ENCODE peak calls at places on chromosomes 3 and 15, in six cellular contexts. One of them, this sample, is unnamed.

GRCh38 chr3:197311591-197311990 is 13.2 kb upstream of the DLG1 start:
- DNase-seq in GM23248: no peak
- DNase-seq in stimulated activated effector memory CD8-positive, alpha-beta T cell treated with anti-CD3 and anti-CD28 coated beads, Interleukin-12 subunit alpha, Interleukin-12 subunit beta, amount 100 ng/mL, for 72 hours: no peak
- DNase-seq in naive thymus-derived CD8-positive, alpha-beta T cell: no peak
- DNase-seq in H54: no peak
- DNase-seq in activated T-cell treated with anti-CD3 and anti-CD28 coated beads, Interleukin-2, amount 50 U/mL, for 4 hours: no peak
- DNase-seq in this sample: no peak

GRCh38 chr3:147656023-147656422 is 246.9 kb downstream of the ZIC1 start:
- DNase-seq in naive thymus-derived CD8-positive, alpha-beta T cell: no peak
- DNase-seq in stimulated activated effector memory CD8-positive, alpha-beta T cell treated with anti-CD3 and anti-CD28 coated beads, Interleukin-12 subunit alpha, Interleukin-12 subunit beta, amount 100 ng/mL, for 72 hours: no peak
- DNase-seq in GM23248: peak; percentile 27
- DNase-seq in activated T-cell treated with anti-CD3 and anti-CD28 coated beads, Interleukin-2, amount 50 U/mL, for 4 hours: no peak
- DNase-seq in H54: no peak
- DNase-seq in this sample: no peak

GRCh38 chr15:26667222-26667988 is 105.5 kb downstream of the GABRB3 start:
- DNase-seq in stimulated activated effector memory CD8-positive, alpha-beta T cell treated with anti-CD3 and anti-CD28 coated beads, Interleukin-12 subunit alpha, Interleukin-12 subunit beta, amount 100 ng/mL, for 72 hours: no peak
- DNase-seq in naive thymus-derived CD8-positive, alpha-beta T cell: no peak
- DNase-seq in H54: no peak
- DNase-seq in activated T-cell treated with anti-CD3 and anti-CD28 coated beads, Interleukin-2, amount 50 U/mL, for 4 hours: no peak
- DNase-seq in GM23248: no peak
- DNase-seq in this sample: no peak

GRCh38 chr15:59688383-59688887 is 685 bp downstream of the BNIP2 start:
- DNase-seq in activated T-cell treated with anti-CD3 and anti-CD28 coated beads, Interleukin-2, amount 50 U/mL, for 4 hours: no peak
- DNase-seq in H54: no peak
- DNase-seq in GM23248: peak; percentile 83
- DNase-seq in stimulated activated effector memory CD8-positive, alpha-beta T cell treated with anti-CD3 and anti-CD28 coated beads, Interleukin-12 subunit alpha, Interleukin-12 subunit beta, amount 100 ng/mL, for 72 hours: no peak
- DNase-seq in naive thymus-derived CD8-positive, alpha-beta T cell: no peak
- DNase-seq in this sample: no peak

GRCh38 chr15:82986442-82986780 is 401 bp downstream of the RAMAC start:
- DNase-seq in stimulated activated effector memory CD8-positive, alpha-beta T cell treated with anti-CD3 and anti-CD28 coated beads, Interleukin-12 subunit alpha, Interleukin-12 subunit beta, amount 100 ng/mL, for 72 hours: no peak
- DNase-seq in H54: no peak
- DNase-seq in activated T-cell treated with anti-CD3 and anti-CD28 coated beads, Interleukin-2, amount 50 U/mL, for 4 hours: no peak
- DNase-seq in naive thymus-derived CD8-positive, alpha-beta T cell: no peak
- DNase-seq in GM23248: no peak
- DNase-seq in this sample: no peak

GRCh38 chr3:111749171-111750170 is 109.6 kb upstream of the PHLDB2 start:
- DNase-seq in H54: no peak
- DNase-seq in naive thymus-derived CD8-positive, alpha-beta T cell: no peak
- DNase-seq in stimulated activated effector memory CD8-positive, alpha-beta T cell treated with anti-CD3 and anti-CD28 coated beads, Interleukin-12 subunit alpha, Interleukin-12 subunit beta, amount 100 ng/mL, for 72 hours: no peak
- DNase-seq in GM23248: no peak
- DNase-seq in activated T-cell treated with anti-CD3 and anti-CD28 coated beads, Interleukin-2, amount 50 U/mL, for 4 hours: no peak
- DNase-seq in this sample: no peak

GRCh38 chr15:70197318-70197944 is 99.7 kb upstream of the TLE3 start:
- DNase-seq in naive thymus-derived CD8-positive, alpha-beta T cell: peak; percentile 41
- DNase-seq in activated T-cell treated with anti-CD3 and anti-CD28 coated beads, Interleukin-2, amount 50 U/mL, for 4 hours: no peak
- DNase-seq in GM23248: no peak
- DNase-seq in stimulated activated effector memory CD8-positive, alpha-beta T cell treated with anti-CD3 and anti-CD28 coated beads, Interleukin-12 subunit alpha, Interleukin-12 subunit beta, amount 100 ng/mL, for 72 hours: no peak
- DNase-seq in H54: no peak
- DNase-seq in this sample: no peak

GRCh38 chr3:50608278-50608677 is 3.3 kb downstream of the CISH start:
- DNase-seq in GM23248: no peak
- DNase-seq in activated T-cell treated with anti-CD3 and anti-CD28 coated beads, Interleukin-2, amount 50 U/mL, for 4 hours: no peak
- DNase-seq in stimulated activated effector memory CD8-positive, alpha-beta T cell treated with anti-CD3 and anti-CD28 coated beads, Interleukin-12 subunit alpha, Interleukin-12 subunit beta, amount 100 ng/mL, for 72 hours: no peak
- DNase-seq in H54: no peak
- DNase-seq in naive thymus-derived CD8-positive, alpha-beta T cell: no peak
- DNase-seq in this sample: no peak

GRCh38 chr3:49007771-49008528 is 759 bp downstream of the WDR6 start:
- DNase-seq in naive thymus-derived CD8-positive, alpha-beta T cell: peak; percentile 94
- DNase-seq in GM23248: peak; percentile 92
- DNase-seq in stimulated activated effector memory CD8-positive, alpha-beta T cell treated with anti-CD3 and anti-CD28 coated beads, Interleukin-12 subunit alpha, Interleukin-12 subunit beta, amount 100 ng/mL, for 72 hours: peak; percentile 79
- DNase-seq in activated T-cell treated with anti-CD3 and anti-CD28 coated beads, Interleukin-2, amount 50 U/mL, for 4 hours: peak; percentile 92
- DNase-seq in H54: peak; percentile 76
- DNase-seq in this sample: peak; percentile 63

GRCh38 chr15:57624730-57625129 is 33.0 kb downstream of the MYZAP start:
- DNase-seq in GM23248: peak; percentile 8
- DNase-seq in stimulated activated effector memory CD8-positive, alpha-beta T cell treated with anti-CD3 and anti-CD28 coated beads, Interleukin-12 subunit alpha, Interleukin-12 subunit beta, amount 100 ng/mL, for 72 hours: no peak
- DNase-seq in naive thymus-derived CD8-positive, alpha-beta T cell: no peak
- DNase-seq in activated T-cell treated with anti-CD3 and anti-CD28 coated beads, Interleukin-2, amount 50 U/mL, for 4 hours: no peak
- DNase-seq in H54: no peak
- DNase-seq in this sample: no peak

GRCh38 chr3:105584351-105584790 is 217.7 kb downstream of the ALCAM start:
- DNase-seq in stimulated activated effector memory CD8-positive, alpha-beta T cell treated with anti-CD3 and anti-CD28 coated beads, Interleukin-12 subunit alpha, Interleukin-12 subunit beta, amount 100 ng/mL, for 72 hours: no peak
- DNase-seq in activated T-cell treated with anti-CD3 and anti-CD28 coated beads, Interleukin-2, amount 50 U/mL, for 4 hours: no peak
- DNase-seq in H54: no peak
- DNase-seq in GM23248: no peak
- DNase-seq in naive thymus-derived CD8-positive, alpha-beta T cell: no peak
- DNase-seq in this sample: no peak

GRCh38 chr3:187843654-187844053 is 98.4 kb upstream of the BCL6 start:
- DNase-seq in naive thymus-derived CD8-positive, alpha-beta T cell: no peak
- DNase-seq in stimulated activated effector memory CD8-positive, alpha-beta T cell treated with anti-CD3 and anti-CD28 coated beads, Interleukin-12 subunit alpha, Interleukin-12 subunit beta, amount 100 ng/mL, for 72 hours: no peak
- DNase-seq in H54: no peak
- DNase-seq in activated T-cell treated with anti-CD3 and anti-CD28 coated beads, Interleukin-2, amount 50 U/mL, for 4 hours: no peak
- DNase-seq in GM23248: no peak
- DNase-seq in this sample: no peak

GRCh38 chr3:50146316-50146901 is 8.7 kb upstream of the SEMA3F start:
- DNase-seq in GM23248: no peak
- DNase-seq in H54: no peak
- DNase-seq in stimulated activated effector memory CD8-positive, alpha-beta T cell treated with anti-CD3 and anti-CD28 coated beads, Interleukin-12 subunit alpha, Interleukin-12 subunit beta, amount 100 ng/mL, for 72 hours: no peak
- DNase-seq in activated T-cell treated with anti-CD3 and anti-CD28 coated beads, Interleukin-2, amount 50 U/mL, for 4 hours: no peak
- DNase-seq in naive thymus-derived CD8-positive, alpha-beta T cell: no peak
- DNase-seq in this sample: no peak

GRCh38 chr3:111904376-111905241 is 45.5 kb downstream of the PHLDB2 start:
- DNase-seq in stimulated activated effector memory CD8-positive, alpha-beta T cell treated with anti-CD3 and anti-CD28 coated beads, Interleukin-12 subunit alpha, Interleukin-12 subunit beta, amount 100 ng/mL, for 72 hours: no peak
- DNase-seq in naive thymus-derived CD8-positive, alpha-beta T cell: no peak
- DNase-seq in GM23248: peak; percentile 94
- DNase-seq in H54: no peak
- DNase-seq in activated T-cell treated with anti-CD3 and anti-CD28 coated beads, Interleukin-2, amount 50 U/mL, for 4 hours: no peak
- DNase-seq in this sample: no peak

GRCh38 chr3:134373278-134373941 is 837 bp downstream of the AMOTL2 start:
- DNase-seq in stimulated activated effector memory CD8-positive, alpha-beta T cell treated with anti-CD3 and anti-CD28 coated beads, Interleukin-12 subunit alpha, Interleukin-12 subunit beta, amount 100 ng/mL, for 72 hours: no peak
- DNase-seq in H54: peak; percentile 70
- DNase-seq in GM23248: peak; percentile 97
- DNase-seq in naive thymus-derived CD8-positive, alpha-beta T cell: no peak
- DNase-seq in activated T-cell treated with anti-CD3 and anti-CD28 coated beads, Interleukin-2, amount 50 U/mL, for 4 hours: no peak
- DNase-seq in this sample: no peak

GRCh38 chr15:88048759-88049158 is 207.8 kb downstream of the NTRK3 start:
- DNase-seq in stimulated activated effector memory CD8-positive, alpha-beta T cell treated with anti-CD3 and anti-CD28 coated beads, Interleukin-12 subunit alpha, Interleukin-12 subunit beta, amount 100 ng/mL, for 72 hours: no peak
- DNase-seq in H54: no peak
- DNase-seq in naive thymus-derived CD8-positive, alpha-beta T cell: no peak
- DNase-seq in GM23248: no peak
- DNase-seq in activated T-cell treated with anti-CD3 and anti-CD28 coated beads, Interleukin-2, amount 50 U/mL, for 4 hours: no peak
- DNase-seq in this sample: no peak

GRCh38 chr15:77557178-77557960 is 75.3 kb downstream of the LINGO1 start:
- DNase-seq in GM23248: no peak
- DNase-seq in naive thymus-derived CD8-positive, alpha-beta T cell: no peak
- DNase-seq in stimulated activated effector memory CD8-positive, alpha-beta T cell treated with anti-CD3 and anti-CD28 coated beads, Interleukin-12 subunit alpha, Interleukin-12 subunit beta, amount 100 ng/mL, for 72 hours: no peak
- DNase-seq in activated T-cell treated with anti-CD3 and anti-CD28 coated beads, Interleukin-2, amount 50 U/mL, for 4 hours: no peak
- DNase-seq in H54: no peak
- DNase-seq in this sample: no peak

This sample was measured in NK-92 treated with Interleukin-12 subunit alpha and Interleukin-12 subunit beta, amount 100 ng/mL, for 24 hours.